ENCODE peak calls at places on chromosomes 3 and 15, in five cellular contexts. One of them, this sample, is unnamed.

GRCh38 chr3:103794656-103795055 is 1359.8 kb downstream of the ZPLD1 start:
- DNase-seq in NCI-H2227 treated with DMSO at 0.1 percent for 48 hours: no peak
- DNase-seq in body of pancreas: no peak
- DNase-seq in iPS DF 19.7: peak; percentile 33
- DNase-seq in WTC11: no peak
- DNase-seq in this sample: no peak

GRCh38 chr15:73753250-73754130 is at the start of gene INSYN1:
- DNase-seq in iPS DF 19.7: peak; percentile 59
- DNase-seq in NCI-H2227 treated with DMSO at 0.1 percent for 48 hours: no peak
- DNase-seq in WTC11: peak; percentile 42
- DNase-seq in body of pancreas: peak; percentile 31
- DNase-seq in this sample: no peak

GRCh38 chr15:31360843-31361763 is 34.5 kb downstream of the KLF13 start:
- DNase-seq in iPS DF 19.7: no peak
- DNase-seq in body of pancreas: peak; percentile 85
- DNase-seq in NCI-H2227 treated with DMSO at 0.1 percent for 48 hours: no peak
- DNase-seq in WTC11: no peak
- DNase-seq in this sample: peak; percentile 60

GRCh38 chr3:9036327-9037112 is 73.2 kb upstream of the RAD18 start:
- DNase-seq in NCI-H2227 treated with DMSO at 0.1 percent for 48 hours: no peak
- DNase-seq in body of pancreas: peak; percentile 22
- DNase-seq in WTC11: no peak
- DNase-seq in iPS DF 19.7: no peak
- DNase-seq in this sample: peak; percentile 44

GRCh38 chr3:127772273-127772672 is 50.0 kb downstream of the MGLL start:
- DNase-seq in iPS DF 19.7: no peak
- DNase-seq in NCI-H2227 treated with DMSO at 0.1 percent for 48 hours: no peak
- DNase-seq in body of pancreas: no peak
- DNase-seq in WTC11: no peak
- DNase-seq in this sample: no peak

GRCh38 chr3:160169139-160169830 is 55.9 kb upstream of the C3orf80 start:
- DNase-seq in iPS DF 19.7: no peak
- DNase-seq in WTC11: no peak
- DNase-seq in body of pancreas: no peak
- DNase-seq in NCI-H2227 treated with DMSO at 0.1 percent for 48 hours: no peak
- DNase-seq in this sample: no peak

GRCh38 chr3:191775451-191776233 is 314.7 kb downstream of the PYDC2 start:
- DNase-seq in body of pancreas: no peak
- DNase-seq in iPS DF 19.7: no peak
- DNase-seq in WTC11: no peak
- DNase-seq in NCI-H2227 treated with DMSO at 0.1 percent for 48 hours: no peak
- DNase-seq in this sample: no peak

GRCh38 chr3:147493666-147494065 is 84.5 kb downstream of the ZIC1 start:
- DNase-seq in iPS DF 19.7: no peak
- DNase-seq in NCI-H2227 treated with DMSO at 0.1 percent for 48 hours: no peak
- DNase-seq in WTC11: no peak
- DNase-seq in body of pancreas: no peak
- DNase-seq in this sample: no peak

GRCh38 chr3:184345678-184346144 is 8.3 kb downstream of the FAM131A start:
- DNase-seq in NCI-H2227 treated with DMSO at 0.1 percent for 48 hours: peak; percentile 72
- DNase-seq in iPS DF 19.7: no peak
- DNase-seq in body of pancreas: peak; percentile 60
- DNase-seq in WTC11: peak; percentile 73
- DNase-seq in this sample: peak; percentile 77

GRCh38 chr15:43792761-43793493 is 807 bp downstream of the SERF2 start:
- DNase-seq in WTC11: peak; percentile 23
- DNase-seq in body of pancreas: peak; percentile 33
- DNase-seq in iPS DF 19.7: no peak
- DNase-seq in NCI-H2227 treated with DMSO at 0.1 percent for 48 hours: no peak
- DNase-seq in this sample: peak; percentile 45

GRCh38 chr3:128320551-128321340 is 145.9 kb downstream of the DNAJB8 start:
- DNase-seq in iPS DF 19.7: no peak
- DNase-seq in body of pancreas: no peak
- DNase-seq in NCI-H2227 treated with DMSO at 0.1 percent for 48 hours: no peak
- DNase-seq in WTC11: no peak
- DNase-seq in this sample: no peak

GRCh38 chr3:56816061-56816460 is 14.3 kb upstream of the ARHGEF3 start:
- DNase-seq in WTC11: no peak
- DNase-seq in NCI-H2227 treated with DMSO at 0.1 percent for 48 hours: no peak
- DNase-seq in iPS DF 19.7: no peak
- DNase-seq in body of pancreas: no peak
- DNase-seq in this sample: no peak

GRCh38 chr3:195868866-195869412 is 39.4 kb downstream of the TNK2 start:
- DNase-seq in iPS DF 19.7: no peak
- DNase-seq in WTC11: no peak
- DNase-seq in body of pancreas: no peak
- DNase-seq in NCI-H2227 treated with DMSO at 0.1 percent for 48 hours: no peak
- DNase-seq in this sample: no peak

GRCh38 chr3:147407107-147407494 is 758 bp upstream of the ZIC4 start:
- DNase-seq in body of pancreas: no peak
- DNase-seq in WTC11: peak; percentile 41
- DNase-seq in iPS DF 19.7: no peak
- DNase-seq in NCI-H2227 treated with DMSO at 0.1 percent for 48 hours: no peak
- DNase-seq in this sample: no peak

GRCh38 chr3:178320481-178321352 is 215.5 kb upstream of the KCNMB2 start:
- DNase-seq in iPS DF 19.7: no peak
- DNase-seq in NCI-H2227 treated with DMSO at 0.1 percent for 48 hours: no peak
- DNase-seq in WTC11: no peak
- DNase-seq in body of pancreas: peak; percentile 71
- DNase-seq in this sample: no peak

GRCh38 chr15:40314723-40315276 is 7.1 kb upstream of the PLCB2 start:
- DNase-seq in iPS DF 19.7: no peak
- DNase-seq in body of pancreas: no peak
- DNase-seq in WTC11: no peak
- DNase-seq in NCI-H2227 treated with DMSO at 0.1 percent for 48 hours: no peak
- DNase-seq in this sample: no peak

GRCh38 chr3:97841304-97841703 is 19.5 kb downstream of the CRYBG3 start:
- DNase-seq in WTC11: no peak
- DNase-seq in body of pancreas: no peak
- DNase-seq in NCI-H2227 treated with DMSO at 0.1 percent for 48 hours: no peak
- DNase-seq in iPS DF 19.7: no peak
- DNase-seq in this sample: no peak